ENCODE peak calls at places on chromosome 11, in ten cellular contexts. Q is HCT116, H is Caco-2, A is A549, S is heart right ventricle, F is mammary epithelial cell, X is HFF-Myc, V is kidney, C is IMR-90, I is GM10248. Y is an unnamed sample.

GRCh38 chr11:61004841-61005240 is 33.4 kb downstream of the CD6 start:
- DNase-seq in Q (no peak), H (no peak), A (no peak), S (no peak), F (no peak), X (no peak), V (peak; percentile 22), C (no peak), I (no peak), Y (no peak)

GRCh38 chr11:124882339-124883071 is 15.2 kb downstream of the ROBO4 start:
- DNase-seq in Q (no peak), H (peak; percentile 44), A (no peak), S (no peak), F (no peak), X (no peak), V (no peak), C (no peak), I (no peak), Y (no peak)

GRCh38 chr11:134691985-134692384 is 279.9 kb upstream of the B3GAT1 start:
- DNase-seq in Q (no peak), H (no peak), A (no peak), S (no peak), F (peak; percentile 9), X (no peak), V (no peak), C (peak; percentile 68), I (no peak), Y (no peak)

GRCh38 chr11:2121227-2122130 is 17.7 kb downstream of the IGF2 start:
- DNase-seq in Q (no peak), H (no peak), A (no peak), S (no peak), F (no peak), X (no peak), V (no peak), C (no peak), I (no peak), Y (no peak)

GRCh38 chr11:63889344-63889743 is 27.6 kb downstream of the RCOR2 start:
- DNase-seq in Q (no peak), H (no peak), A (no peak), S (no peak), F (peak; percentile 71), X (no peak), V (no peak), C (no peak), I (no peak), Y (no peak)

GRCh38 chr11:107704432-107704831 is 7.4 kb downstream of the SLN start:
- DNase-seq in Q (no peak), H (no peak), A (peak; percentile 65), S (no peak), F (peak; percentile 24), X (no peak), V (no peak), C (peak; percentile 61), I (no peak), Y (no peak)

GRCh38 chr11:64117763-64118459 is 48.0 kb downstream of the MACROD1 start:
- DNase-seq in Q (no peak), H (no peak), A (no peak), S (no peak), F (no peak), X (no peak), V (no peak), C (no peak), I (no peak), Y (no peak)

GRCh38 chr11:21556936-21557335 is 635.9 kb upstream of the ANO5 start:
- DNase-seq in Q (no peak), H (no peak), A (no peak), S (no peak), F (no peak), X (no peak), V (no peak), C (no peak), I (no peak), Y (no peak)

GRCh38 chr11:66910669-66911068 is 47.5 kb downstream of the PC start:
- DNase-seq in Q (no peak), H (no peak), A (no peak), S (no peak), F (no peak), X (no peak), V (peak; percentile 18), C (no peak), I (no peak), Y (no peak)
- TF ChIP-seq CTCF in Q (no peak), H (no peak), A (no peak), S (no peak), F (no peak), X (no peak), V (no peak), C (no peak), I (no peak), Y (no peak)

GRCh38 chr11:117409511-117409910 is 81.9 kb downstream of the CEP164 start:
- DNase-seq in Q (no peak), H (peak; percentile 36), A (no peak), S (no peak), F (no peak), X (no peak), V (no peak), C (no peak), I (no peak), Y (no peak)

GRCh38 chr11:117411736-117412135 is 84.1 kb downstream of the CEP164 start:
- DNase-seq in Q (no peak), H (peak; percentile 48), A (no peak), S (no peak), F (no peak), X (no peak), V (no peak), C (no peak), I (no peak), Y (no peak)

GRCh38 chr11:117410861-117411725 is 83.4 kb downstream of the CEP164 start:
- DNase-seq in Q (no peak), H (peak; percentile 35), A (no peak), S (no peak), F (no peak), X (no peak), V (no peak), C (no peak), I (no peak), Y (no peak)

GRCh38 chr11:117408356-117408755 is 80.7 kb downstream of the CEP164 start:
- DNase-seq in Q (no peak), H (peak; percentile 23), A (no peak), S (no peak), F (no peak), X (no peak), V (no peak), C (no peak), I (no peak), Y (no peak)

GRCh38 chr11:117410238-117410637 is 82.6 kb downstream of the CEP164 start:
- DNase-seq in Q (no peak), H (no peak), A (no peak), S (no peak), F (no peak), X (no peak), V (no peak), C (no peak), I (no peak), Y (no peak)
- TF ChIP-seq CTCF in Q (no peak), H (no peak), A (no peak), S (no peak), F (no peak), X (no peak), V (no peak), C (no peak), I (no peak), Y (no peak)

GRCh38 chr11:73991471-73992006 is 8.9 kb upstream of the UCP2 start:
- DNase-seq in Q (no peak), H (no peak), A (no peak), S (no peak), F (no peak), X (no peak), V (peak; percentile 22), C (no peak), I (no peak), Y (peak; percentile 24)

GRCh38 chr11:73983764-73984543 is 1.3 kb upstream of the UCP2 start:
- DNase-seq in Q (no peak), H (peak; percentile 48), A (no peak), S (no peak), F (no peak), X (no peak), V (peak; percentile 25), C (no peak), I (no peak), Y (peak; percentile 34)

GRCh38 chr11:73990727-73991126 is 8.1 kb upstream of the UCP2 start:
- DNase-seq in Q (no peak), H (no peak), A (no peak), S (no peak), F (no peak), X (no peak), V (no peak), C (no peak), I (no peak), Y (no peak)

GRCh38 chr11:73988227-73988626 is 5.6 kb upstream of the UCP2 start:
- DNase-seq in Q (no peak), H (no peak), A (no peak), S (no peak), F (no peak), X (no peak), V (peak; percentile 4), C (no peak), I (no peak), Y (peak; percentile 2)

DNA sequence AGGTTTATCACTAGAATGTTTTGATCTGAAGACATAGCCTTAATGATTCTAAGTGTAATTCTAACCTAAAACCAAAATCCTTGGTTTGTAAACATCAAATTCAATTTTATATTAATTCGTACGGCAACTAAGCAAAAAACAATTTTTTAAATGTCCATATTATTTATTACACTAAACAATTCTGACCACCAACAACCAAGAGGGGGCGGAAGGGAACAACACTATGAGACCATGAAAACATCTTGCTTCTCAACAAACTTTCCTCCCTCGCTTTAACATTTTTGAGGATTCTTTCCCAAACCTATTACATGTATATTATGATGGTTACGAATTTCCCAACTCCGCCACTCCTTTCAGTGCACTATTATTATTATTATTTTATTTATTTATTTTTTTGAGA is 6.5 kb upstream of the UCP2 start:
- DNase-seq in Q (no peak), H (peak; percentile 30), A (no peak), S (no peak), F (no peak), X (no peak), V (no peak), C (no peak), I (no peak), Y (no peak)
- TF ChIP-seq CTCF in Q (peak; percentile 13), H (peak; percentile 61), A (no peak), S (peak; percentile 25), F (peak; percentile 28), X (no peak), V (no peak), C (no peak), I (peak; percentile 7), Y (no peak)

GRCh38 chr11:75212463-75212862 is 28.1 kb upstream of the TPBGL start:
- DNase-seq in Q (no peak), H (no peak), A (no peak), S (no peak), F (no peak), X (no peak), V (no peak), C (no peak), I (no peak), Y (no peak)

GRCh38 chr11:75214843-75215242 is 25.7 kb upstream of the TPBGL start:
- DNase-seq in Q (no peak), H (no peak), A (no peak), S (no peak), F (no peak), X (no peak), V (no peak), C (no peak), I (no peak), Y (no peak)

GRCh38 chr11:75219869-75220268 is 20.7 kb upstream of the TPBGL start:
- DNase-seq in Q (no peak), H (no peak), A (no peak), S (no peak), F (no peak), X (no peak), V (no peak), C (no peak), I (no peak), Y (peak; percentile 8)

GRCh38 chr11:75208444-75208843 is 32.1 kb upstream of the TPBGL start:
- DNase-seq in Q (no peak), H (no peak), A (no peak), S (no peak), F (no peak), X (no peak), V (no peak), C (no peak), I (no peak), Y (no peak)

DNA sequence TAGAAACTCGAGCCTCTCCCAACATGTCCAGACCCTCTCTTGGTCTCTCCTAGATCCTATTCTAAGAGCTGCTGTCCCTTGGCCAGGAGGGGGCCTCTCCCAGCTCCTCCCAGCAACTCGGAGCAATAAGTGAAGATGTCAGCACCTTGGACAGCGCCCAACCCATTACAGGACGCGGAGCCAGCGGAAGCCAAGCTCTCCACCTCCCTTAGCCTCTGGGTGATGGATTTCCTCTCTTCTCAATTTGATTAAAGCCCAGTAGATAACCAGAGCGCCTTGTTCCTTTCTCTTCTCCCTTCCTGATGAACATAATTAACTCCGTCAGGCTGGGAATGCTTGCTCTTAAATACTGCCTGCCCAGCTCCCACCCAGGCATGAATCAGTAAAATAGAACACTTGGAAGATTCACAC is 26.2 kb upstream of the TPBGL start:
- DNase-seq in Q (peak; percentile 48), H (peak; percentile 95), A (peak; percentile 79), S (peak; percentile 72), F (peak; percentile 66), X (peak; percentile 76), V (peak; percentile 89), C (peak; percentile 72), I (peak; percentile 74), Y (no peak)
- TF ChIP-seq CTCF in Q (peak; percentile 57), H (peak; percentile 95), A (peak; percentile 15), S (peak; percentile 30), F (peak; percentile 53), X (peak; percentile 56), V (peak; percentile 18), C (peak; percentile 41), I (no peak), Y (peak; percentile 74)